ENCODE peak calls at places on chromosomes 3 and 15, in five cellular contexts. T is Daoy, U is ureter, O is NAMALWA, N is tibial nerve. C is an unnamed sample.

GRCh38 chr15:80940851-80941250 is 48.8 kb downstream of the MESD start:
- DNase-seq in T (no peak), U (no peak), O (no peak), N (no peak), C (no peak)

GRCh38 chr3:87287025-87287424 is 10.6 kb upstream of the POU1F1 start:
- DNase-seq in T (peak), U (no peak), O (no peak), N (no peak), C (no peak)

GRCh38 chr3:129046037-129046731 is 14.4 kb upstream of the GP9 start:
- DNase-seq in T (no peak), U (no peak), O (no peak), N (no peak), C (no peak)

GRCh38 chr15:81516461-81516860 is 142.4 kb upstream of the TMC3 start:
- DNase-seq in T (peak), U (no peak), O (no peak), N (no peak), C (no peak)

GRCh38 chr3:170978335-170978745 is 48.2 kb downstream of the SLC2A2 start:
- DNase-seq in T (no peak), U (no peak), O (no peak), N (no peak), C (no peak)

GRCh38 chr3:101849714-101850326 is 506 bp downstream of the NFKBIZ start:
- DNase-seq in T (peak), U (peak), O (peak), N (peak), C (peak)

GRCh38 chr3:157174265-157174615 is 14.3 kb upstream of the CCNL1 start:
- DNase-seq in T (peak), U (no peak), O (no peak), N (no peak), C (no peak)

GRCh38 chr3:33831053-33831452 is 32.6 kb downstream of the PDCD6IP start:
- DNase-seq in T (no peak), U (no peak), O (no peak), N (no peak), C (no peak)

GRCh38 chr3:127632441-127632840 is 3.5 kb downstream of the PODXL2 start:
- DNase-seq in T (no peak), U (no peak), O (no peak), N (no peak), C (no peak)

GRCh38 chr15:99438222-99438592 is 127.6 kb upstream of the MEF2A start:
- DNase-seq in T (no peak), U (no peak), O (no peak), N (no peak), C (no peak)

GRCh38 chr15:72758195-72758594 is 25.4 kb downstream of the ADPGK start:
- DNase-seq in T (peak), U (no peak), O (no peak), N (no peak), C (no peak)

GRCh38 chr3:48406443-48407431 is 23.1 kb downstream of the PLXNB1 start:
- DNase-seq in T (peak), U (no peak), O (no peak), N (peak), C (no peak)

GRCh38 chr3:126753191-126754160 is 49.4 kb downstream of the CHCHD6 start:
- DNase-seq in T (peak), U (peak), O (no peak), N (no peak), C (no peak)

GRCh38 chr15:56249080-56249479 is 5.4 kb upstream of the RFX7 start:
- DNase-seq in T (peak), U (no peak), O (peak), N (no peak), C (no peak)

GRCh38 chr15:25737218-25737643 is 125.9 kb downstream of the ATP10A start:
- DNase-seq in T (no peak), U (no peak), O (no peak), N (peak), C (no peak)

GRCh38 chr15:99412082-99412481 is 153.7 kb upstream of the MEF2A start:
- DNase-seq in T (no peak), U (no peak), O (no peak), N (no peak), C (no peak)

GRCh38 chr3:156681003-156681402 is 6.6 kb downstream of the TIPARP start:
- DNase-seq in T (peak), U (peak), O (peak), N (no peak), C (peak)

GRCh38 chr3:17577795-17578520 is 164.5 kb downstream of the TBC1D5 start:
- DNase-seq in T (no peak), U (no peak), O (no peak), N (no peak), C (no peak)

C was measured in germinal center.